ENCODE peak calls at places on chromosomes 13 and 19, in five cellular contexts. I is H1, D is IMR-90, B is neuronal stem cell, X is mesenchymal stem cell. N is an unnamed sample.

GRCh38 chr13:93559718-93560117 is 333.1 kb downstream of the GPC6 start:
- DNase-seq in I (no peak), D (peak; percentile 84), B (no peak), X (peak; percentile 65), N (no peak)

GRCh38 chr19:7902796-7903243 is 857 bp upstream of the MAP2K7 start:
- DNase-seq in I (no peak), D (no peak), B (no peak), X (no peak), N (peak; percentile 31)

GRCh38 chr19:30852168-30852567 is 480.0 kb downstream of the ZNF536 start:
- DNase-seq in I (no peak), D (no peak), B (no peak), X (no peak), N (no peak)

GRCh38 chr13:43167058-43167457 is 143.7 kb downstream of the DNAJC15 start:
- DNase-seq in I (no peak), D (no peak), B (no peak), X (peak; percentile 61), N (no peak)

GRCh38 chr19:43372462-43372861 is 19.0 kb downstream of the CD177 start:
- DNase-seq in I (no peak), D (peak; percentile 24), B (no peak), X (no peak), N (no peak)

GRCh38 chr19:5048727-5049553 is 80.0 kb downstream of the KDM4B start:
- DNase-seq in I (no peak), D (peak; percentile 66), B (no peak), X (peak; percentile 82), N (no peak)

GRCh38 chr19:17794731-17795494 is at the start of gene B3GNT3:
- DNase-seq in I (no peak), D (no peak), B (no peak), X (no peak), N (peak; percentile 80)

GRCh38 chr19:55688422-55689218 is 13.6 kb downstream of the EPN1 start:
- DNase-seq in I (no peak), D (no peak), B (no peak), X (no peak), N (no peak)

GRCh38 chr13:41544824-41545707 is 87.7 kb downstream of the RGCC start:
- DNase-seq in I (no peak), D (peak; percentile 28), B (no peak), X (peak; percentile 26), N (no peak)

GRCh38 chr19:40377876-40378385 is 12.1 kb downstream of the HIPK4 start:
- DNase-seq in I (no peak), D (no peak), B (no peak), X (no peak), N (no peak)

GRCh38 chr13:41028051-41028450 is 8.9 kb upstream of the ELF1 start:
- DNase-seq in I (no peak), D (peak; percentile 45), B (no peak), X (no peak), N (peak; percentile 79)

GRCh38 chr19:31353826-31354225 is 4.6 kb upstream of the TSHZ3 start:
- DNase-seq in I (no peak), D (no peak), B (no peak), X (no peak), N (no peak)

GRCh38 chr13:80551650-80552497 is 210.9 kb upstream of the SPRY2 start:
- DNase-seq in I (no peak), D (no peak), B (no peak), X (no peak), N (peak; percentile 3)

GRCh38 chr19:10454267-10454666 is 33.9 kb downstream of the PDE4A start:
- DNase-seq in I (peak; percentile 56), D (peak; percentile 18), B (peak; percentile 65), X (peak; percentile 40), N (no peak)

GRCh38 chr13:80141114-80141849 is 199.6 kb downstream of the SPRY2 start:
- DNase-seq in I (no peak), D (peak; percentile 78), B (no peak), X (peak; percentile 46), N (no peak)

GRCh38 chr13:23579886-23580706 is 9.9 kb downstream of the TNFRSF19 start:
- DNase-seq in I (no peak), D (peak; percentile 40), B (no peak), X (peak; percentile 6), N (no peak)

GRCh38 chr13:113905018-113905417 is 41.1 kb upstream of the GAS6 start:
- DNase-seq in I (no peak), D (no peak), B (no peak), X (no peak), N (no peak)

GRCh38 chr13:20258208-20258962 is 26.3 kb upstream of the GJB6 start:
- DNase-seq in I (no peak), D (no peak), B (no peak), X (no peak), N (peak; percentile 4)

GRCh38 chr19:14159059-14159458 is 22.7 kb upstream of the ASF1B start:
- DNase-seq in I (no peak), D (no peak), B (no peak), X (no peak), N (no peak)

GRCh38 chr13:84962141-84962750 is 837.0 kb downstream of the SLITRK6 start:
- DNase-seq in I (no peak), D (no peak), B (no peak), X (no peak), N (no peak)

GRCh38 chr13:24851546-24851945 is 87.6 kb downstream of the RNF17 start:
- DNase-seq in I (no peak), D (peak; percentile 61), B (no peak), X (peak; percentile 87), N (peak; percentile 65)

GRCh38 chr13:104949840-104950805 is 1585.3 kb downstream of the EFNB2 start:
- DNase-seq in I (no peak), D (no peak), B (no peak), X (peak; percentile 2), N (no peak)

GRCh38 chr13:93776936-93777335 is 550.3 kb downstream of the GPC6 start:
- DNase-seq in I (no peak), D (peak; percentile 49), B (no peak), X (no peak), N (no peak)

DNA sequence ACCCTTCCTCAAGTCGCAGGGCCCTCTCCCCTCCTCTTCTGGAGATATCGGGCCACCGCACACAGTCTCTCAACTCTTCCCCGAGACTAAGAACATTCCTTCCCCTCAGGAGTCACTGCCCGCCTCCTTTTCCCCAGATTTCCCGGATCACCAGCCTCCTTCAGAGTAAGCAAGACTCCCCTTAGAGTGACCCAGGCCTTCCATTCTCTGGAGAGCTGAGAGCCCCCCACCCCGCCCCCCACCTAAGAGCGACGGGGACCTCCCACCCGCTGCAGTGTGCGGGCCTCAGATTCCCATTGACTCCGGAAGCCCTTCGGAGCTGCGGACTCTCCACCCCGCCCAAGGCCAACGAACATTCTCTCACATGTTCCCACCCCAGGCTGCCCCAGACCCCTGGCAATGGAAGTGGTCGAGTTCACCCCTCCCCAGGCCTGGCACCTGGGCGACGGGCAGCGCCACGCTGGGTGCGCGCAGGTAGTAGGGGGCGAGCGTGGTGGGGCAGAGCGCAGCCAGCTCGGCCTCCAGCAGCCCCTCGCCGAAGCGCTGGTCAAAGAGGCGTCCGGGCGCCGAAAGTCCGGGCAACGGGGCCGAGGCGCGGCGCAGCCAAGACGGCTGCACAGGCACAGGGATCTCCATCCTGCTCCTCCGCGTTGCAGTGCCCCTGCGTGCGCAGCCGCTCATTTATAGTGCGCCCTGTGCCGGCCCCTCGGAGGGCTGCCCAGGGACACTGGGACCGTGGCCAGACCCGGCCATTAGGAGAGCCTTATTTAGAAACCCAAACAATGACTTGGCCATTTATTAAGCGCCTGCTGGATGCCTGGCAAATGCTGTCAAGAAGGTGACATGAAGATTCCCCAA is at the start of gene HSPB6:
- DNase-seq in I (no peak), D (peak; percentile 72), B (no peak), X (peak; percentile 73), N (no peak)
- H2AFZ ChIP-seq in I (peak within 1 kb of the TSS; percentile 46), D (peak within 1 kb of the TSS; percentile 96), B (peak within 1 kb of the TSS; percentile 75), X (no peak within 1 kb of the TSS), N (peak within 1 kb of the TSS; percentile 58)

GRCh38 chr13:27852491-27852890 is 60.2 kb downstream of the GSX1 start:
- DNase-seq in I (no peak), D (no peak), B (no peak), X (no peak), N (peak; percentile 23)
- H3K4me3 ChIP-seq in I (no peak overlapping the region), D (no peak overlapping the region), B (no peak overlapping the region), X (no peak overlapping the region), N (no peak overlapping the region)

GRCh38 chr13:30364876-30365275 is 57.4 kb upstream of the UBE2L5 start:
- DNase-seq in I (no peak), D (peak; percentile 48), B (no peak), X (peak; percentile 47), N (no peak)

GRCh38 chr13:30364133-30364532 is 56.8 kb upstream of the KATNAL1 start:
- DNase-seq in I (no peak), D (peak; percentile 60), B (no peak), X (peak; percentile 61), N (no peak)

GRCh38 chr13:30362005-30362788 is 54.8 kb upstream of the KATNAL1 start:
- DNase-seq in I (no peak), D (no peak), B (no peak), X (no peak), N (no peak)

GRCh38 chr13:30362869-30363268 is 55.5 kb upstream of the KATNAL1 start:
- DNase-seq in I (no peak), D (no peak), B (no peak), X (no peak), N (no peak)

DNA sequence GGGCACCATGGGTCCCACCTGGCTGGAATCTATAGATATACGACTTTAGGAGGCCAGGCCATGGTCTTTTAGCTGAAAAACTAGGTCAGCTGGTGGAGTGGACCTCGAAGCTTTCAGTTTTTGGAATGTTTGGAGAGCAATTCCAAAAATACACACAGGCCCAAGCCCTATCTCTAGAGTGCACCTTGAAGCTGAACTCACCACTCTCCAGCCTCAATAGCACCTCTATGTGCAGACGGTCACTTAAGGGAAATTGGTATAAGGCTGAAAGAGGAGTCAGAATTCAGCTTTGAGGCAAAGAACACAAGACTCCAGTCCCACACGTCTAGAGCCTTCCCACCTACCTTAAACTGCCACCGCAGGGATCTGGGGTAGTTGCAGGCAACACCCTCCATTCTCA is 56.4 kb upstream of the KATNAL1 start:
- DNase-seq in I (no peak), D (no peak), B (no peak), X (no peak), N (no peak)
- H2BK120ac ChIP-seq in I (peak overlapping the region; percentile 60), D (peak overlapping the region; percentile 82), B (no peak overlapping the region), X (peak overlapping the region; percentile 84), N (no peak overlapping the region)

GRCh38 chr13:86960876-86961275 is 710.3 kb upstream of the SLITRK5 start:
- DNase-seq in I (no peak), D (peak; percentile 33), B (no peak), X (no peak), N (no peak)
- H2AFZ ChIP-seq in I (no peak overlapping the region), D (no peak overlapping the region), B (no peak overlapping the region), X (no peak overlapping the region), N (no peak overlapping the region)